ENCODE peak calls at places on chromosomes 7 and 10, in eight cellular contexts. C is Peyer's patch, A is BJ, D is fibroblast of lung, P is GM23338, N is small intestine, H is colonic mucosa, V is AG04449. T is an unnamed sample.

GRCh38 chr7:155604504-155604997 is 39.9 kb upstream of the RBM33 start:
- DNase-seq in C (no peak), A (no peak), D (no peak), P (no peak), N (no peak), H (no peak), V (no peak), T (no peak)

GRCh38 chr10:71076473-71077142 is 135.8 kb upstream of the UNC5B start:
- DNase-seq in C (peak; percentile 23), A (no peak), D (no peak), P (no peak), N (no peak), H (no peak), V (no peak), T (no peak)

GRCh38 chr10:962342-962741 is 25.9 kb upstream of the GTPBP4 start:
- DNase-seq in C (no peak), A (no peak), D (no peak), P (no peak), N (no peak), H (no peak), V (no peak), T (no peak)

GRCh38 chr10:127549009-127549408 is at the start of gene NPS:
- DNase-seq in C (no peak), A (no peak), D (no peak), P (no peak), N (no peak), H (no peak), V (no peak), T (no peak)

GRCh38 chr10:52644678-52645434 is 127.7 kb downstream of the MBL2 start:
- DNase-seq in C (no peak), A (no peak), D (peak; percentile 22), P (peak; percentile 77), N (peak; percentile 52), H (peak; percentile 55), V (no peak), T (no peak)

GRCh38 chr10:114289096-114289436 is 50.0 kb downstream of the VWA2 start:
- DNase-seq in C (no peak), A (no peak), D (no peak), P (no peak), N (no peak), H (no peak), V (no peak), T (no peak)

GRCh38 chr10:112624546-112625048 is 177.6 kb downstream of the VTI1A start:
- DNase-seq in C (no peak), A (no peak), D (peak; percentile 3), P (no peak), N (no peak), H (no peak), V (no peak), T (no peak)

GRCh38 chr7:35556532-35557471 is 138.1 kb downstream of the HERPUD2 start:
- DNase-seq in C (no peak), A (no peak), D (no peak), P (no peak), N (no peak), H (no peak), V (no peak), T (no peak)

GRCh38 chr7:141649137-141649864 is 52.7 kb downstream of the DENND11 start:
- DNase-seq in C (no peak), A (no peak), D (peak; percentile 62), P (no peak), N (no peak), H (no peak), V (no peak), T (no peak)

GRCh38 chr10:133196936-133197758 is 32.9 kb upstream of the UTF1 start:
- DNase-seq in C (no peak), A (no peak), D (no peak), P (peak; percentile 48), N (no peak), H (no peak), V (no peak), T (no peak)

GRCh38 chr10:133199488-133199885 is 30.5 kb upstream of the UTF1 start:
- DNase-seq in C (no peak), A (no peak), D (no peak), P (no peak), N (no peak), H (no peak), V (no peak), T (no peak)

GRCh38 chr10:133197786-133198185 is 32.2 kb upstream of the UTF1 start:
- DNase-seq in C (no peak), A (no peak), D (no peak), P (no peak), N (no peak), H (no peak), V (no peak), T (no peak)

GRCh38 chr10:133198621-133199487 is 31.2 kb upstream of the UTF1 start:
- DNase-seq in C (no peak), A (no peak), D (no peak), P (no peak), N (no peak), H (no peak), V (no peak), T (no peak)

GRCh38 chr10:133198206-133198605 is 31.8 kb upstream of the UTF1 start:
- DNase-seq in C (no peak), A (no peak), D (no peak), P (no peak), N (no peak), H (no peak), V (no peak), T (no peak)
- H3K4me3 ChIP-seq in C (no peak overlapping the region), A (no peak overlapping the region), D (no peak overlapping the region), P (no peak overlapping the region), N (no peak overlapping the region), H (no peak overlapping the region), V (no peak overlapping the region), T (no peak overlapping the region)

GRCh38 chr7:112550468-112551060 is 69.8 kb downstream of the LSMEM1 start:
- DNase-seq in C (no peak), A (no peak), D (peak; percentile 52), P (peak; percentile 82), N (peak; percentile 72), H (peak; percentile 55), V (peak; percentile 17), T (peak; percentile 11)

GRCh38 chr7:112547916-112548315 is 67.1 kb downstream of the LSMEM1 start:
- DNase-seq in C (no peak), A (no peak), D (peak; percentile 61), P (no peak), N (no peak), H (no peak), V (no peak), T (peak; percentile 4)

GRCh38 chr7:112540839-112541577 is 60.2 kb downstream of the LSMEM1 start:
- DNase-seq in C (no peak), A (no peak), D (peak; percentile 13), P (no peak), N (no peak), H (no peak), V (no peak), T (no peak)

DNA sequence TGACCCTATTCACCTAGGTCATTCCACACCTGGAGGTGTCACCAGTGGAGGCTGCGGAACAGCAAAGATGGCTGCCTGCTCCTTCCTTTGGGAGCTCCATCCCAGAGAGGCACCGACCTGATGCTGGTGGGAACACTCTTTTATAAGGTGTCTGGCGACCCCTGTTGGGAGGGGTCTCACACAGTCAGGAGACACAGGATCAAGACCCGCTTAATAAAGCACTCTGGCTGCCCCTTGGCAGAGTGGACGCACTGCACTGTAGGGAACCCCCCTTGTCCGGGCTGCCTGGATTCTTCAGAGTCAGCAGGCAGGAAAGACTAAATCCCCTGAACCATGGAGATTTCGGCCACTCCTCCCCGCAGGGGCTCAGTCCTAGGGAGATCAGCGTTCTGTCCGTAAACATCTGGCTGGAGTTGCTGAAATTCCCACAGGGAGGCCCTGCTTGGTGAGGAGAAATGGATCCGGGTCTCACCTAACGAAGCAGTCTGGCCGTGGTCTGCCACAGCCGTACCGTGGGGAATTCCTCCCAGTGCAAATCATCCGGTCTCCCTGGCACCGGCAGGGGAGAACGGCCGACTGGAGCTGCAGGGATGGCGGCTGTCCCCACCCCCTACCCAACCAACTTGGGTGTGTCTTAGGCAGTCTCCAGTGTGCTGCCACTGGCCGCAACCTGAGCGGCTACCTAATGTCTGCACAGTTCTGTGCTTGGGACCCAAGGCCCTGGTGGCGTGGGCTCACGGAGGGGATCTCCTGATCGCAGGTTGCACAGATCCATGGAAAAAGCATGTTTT is 66.1 kb downstream of the LSMEM1 start:
- DNase-seq in C (no peak), A (no peak), D (no peak), P (peak; percentile 76), N (no peak), H (no peak), V (no peak), T (no peak)
- H3K4me3 ChIP-seq in C (no peak overlapping the region), A (no peak overlapping the region), D (no peak overlapping the region), P (no peak overlapping the region), N (no peak overlapping the region), H (no peak overlapping the region), V (no peak overlapping the region), T (no peak overlapping the region)

GRCh38 chr10:50512743-50513416 is 110.9 kb downstream of the SGMS1 start:
- DNase-seq in C (no peak), A (no peak), D (no peak), P (no peak), N (peak; percentile 57), H (no peak), V (no peak), T (no peak)
- H3K4me3 ChIP-seq in C (no peak overlapping the region), A (no peak overlapping the region), D (no peak overlapping the region), P (no peak overlapping the region), N (no peak overlapping the region), H (no peak overlapping the region), V (no peak overlapping the region), T (no peak overlapping the region)

GRCh38 chr10:132943555-132944404 is 1.4 kb upstream of the CFAP46 start:
- DNase-seq in C (no peak), A (no peak), D (no peak), P (no peak), N (no peak), H (no peak), V (no peak), T (no peak)

GRCh38 chr10:132940791-132941465 is 1.4 kb downstream of the CFAP46 start:
- DNase-seq in C (no peak), A (no peak), D (no peak), P (no peak), N (no peak), H (no peak), V (no peak), T (no peak)

GRCh38 chr10:132941640-132942051 is 724 bp downstream of the CFAP46 start:
- DNase-seq in C (no peak), A (no peak), D (no peak), P (no peak), N (no peak), H (no peak), V (no peak), T (no peak)

GRCh38 chr10:132942740-132943554 is 577 bp upstream of the CFAP46 start:
- DNase-seq in C (no peak), A (no peak), D (peak; percentile 8), P (peak; percentile 57), N (no peak), H (no peak), V (no peak), T (no peak)

DNA sequence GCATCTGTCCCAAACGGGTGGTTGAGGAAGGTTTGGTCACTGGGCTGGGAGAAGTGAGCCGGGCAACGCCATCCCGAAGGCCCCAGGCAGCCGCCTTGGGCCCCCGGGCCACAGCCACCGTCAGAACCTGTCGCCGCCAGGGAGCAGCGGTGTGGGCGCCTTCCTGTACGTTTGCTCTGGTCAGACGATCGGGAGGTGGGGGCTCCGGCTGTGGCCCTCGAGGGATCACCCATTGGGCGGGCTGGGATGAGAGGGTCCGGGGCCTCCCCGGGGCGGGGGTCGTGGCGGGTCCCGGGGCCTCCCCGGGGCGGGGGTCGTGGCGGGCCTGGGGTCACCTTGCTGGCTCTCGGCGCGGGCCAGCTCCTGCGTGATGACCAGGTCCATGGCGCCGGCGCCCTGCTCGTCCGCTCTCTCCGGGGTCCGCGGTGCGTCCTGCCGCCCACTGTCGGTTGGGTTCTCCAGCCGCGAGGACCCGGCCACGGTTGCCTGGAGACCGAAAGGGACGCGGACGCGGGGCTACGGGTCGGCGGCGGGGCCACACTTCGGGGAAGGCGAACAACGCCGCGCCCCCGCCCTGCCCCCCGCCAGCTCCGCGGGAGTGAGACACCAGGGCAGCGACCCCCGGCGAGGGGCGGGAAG is at the start of gene CFAP46:
- DNase-seq in C (peak; percentile 48), A (no peak), D (peak; percentile 63), P (peak; percentile 89), N (no peak), H (no peak), V (no peak), T (no peak)
- H3K4me3 ChIP-seq in C (peak within 1 kb of the TSS; percentile 45), A (peak within 1 kb of the TSS; percentile 55), D (peak within 1 kb of the TSS; percentile 50), P (peak within 1 kb of the TSS; percentile 62), N (no peak within 1 kb of the TSS), H (peak within 1 kb of the TSS; percentile 40), V (peak within 1 kb of the TSS; percentile 60), T (peak within 1 kb of the TSS; percentile 59)